ENCODE peak calls at places on chromosomes 2 and 18, in five cellular contexts. Q is body of pancreas, U is fibroblast of lung, D is right cardiac atrium, S is tibial artery. L is an unnamed sample.

GRCh38 chr2:55223958-55224760 is 7.9 kb downstream of the CLHC1 start:
- DNase-seq in Q (peak), U (no peak), D (peak), S (no peak), L (no peak)

GRCh38 chr2:43212931-43213330 is 13.5 kb downstream of the ZFP36L2 start:
- DNase-seq in Q (peak), U (no peak), D (peak), S (peak), L (no peak)

GRCh38 chr2:108933691-108934117 is 55.3 kb downstream of the EDAR start:
- DNase-seq in Q (no peak), U (no peak), D (peak), S (no peak), L (no peak)

GRCh38 chr2:227799202-227799601 is 14.4 kb upstream of the CCL20 start:
- DNase-seq in Q (no peak), U (no peak), D (no peak), S (no peak), L (no peak)

GRCh38 chr18:58239879-58240278 is 195.9 kb downstream of the NEDD4L start:
- DNase-seq in Q (no peak), U (peak), D (no peak), S (no peak), L (no peak)

GRCh38 chr18:33116376-33116775 is 324.1 kb downstream of the CCDC178 start:
- DNase-seq in Q (peak), U (peak), D (peak), S (no peak), L (no peak)

GRCh38 chr2:218008060-218009040 is 5.6 kb upstream of the TNS1 start:
- DNase-seq in Q (no peak), U (peak), D (no peak), S (no peak), L (no peak)

GRCh38 chr2:101803128-101803527 is 105.6 kb downstream of the MAP4K4 start:
- DNase-seq in Q (no peak), U (peak), D (no peak), S (no peak), L (no peak)

GRCh38 chr2:120990451-120990871 is 254.8 kb downstream of the GLI2 start:
- DNase-seq in Q (no peak), U (no peak), D (no peak), S (peak), L (no peak)

GRCh38 chr18:47143899-47144485 is 6.3 kb downstream of the HDHD2 start:
- DNase-seq in Q (no peak), U (no peak), D (no peak), S (no peak), L (no peak)

GRCh38 chr2:15693926-15694588 is 102.4 kb downstream of the DDX1 start:
- DNase-seq in Q (no peak), U (no peak), D (no peak), S (no peak), L (no peak)

GRCh38 chr2:34143149-34143548 is 544.0 kb upstream of the FAM98A start:
- DNase-seq in Q (no peak), U (no peak), D (no peak), S (no peak), L (no peak)
- H3K4me3 ChIP-seq in Q (no peak), U (no peak), D (no peak), S (no peak), L (no peak)

GRCh38 chr2:161265874-161266273 is 42.4 kb upstream of the PSMD14 start:
- DNase-seq in Q (no peak), U (no peak), D (no peak), S (no peak), L (no peak)
- H3K4me3 ChIP-seq in Q (no peak), U (no peak), D (no peak), S (no peak), L (no peak)

GRCh38 chr2:167450364-167450763 is 562.1 kb downstream of the XIRP2 start:
- DNase-seq in Q (no peak), U (no peak), D (no peak), S (no peak), L (no peak)
- H3K4me3 ChIP-seq in Q (no peak), U (no peak), D (no peak), S (no peak), L (no peak)

GRCh38 chr2:5373200-5373599 is 319.0 kb upstream of the SOX11 start:
- DNase-seq in Q (no peak), U (peak), D (no peak), S (no peak), L (no peak)
- H3K4me3 ChIP-seq in Q (no peak), U (no peak), D (no peak), S (no peak), L (no peak)

GRCh38 chr2:9814129-9814868 is 29.0 kb upstream of the TAF1B start:
- DNase-seq in Q (no peak), U (no peak), D (no peak), S (no peak), L (no peak)
- H3K4me3 ChIP-seq in Q (no peak), U (no peak), D (no peak), S (no peak), L (no peak)

GRCh38 chr2:73983322-73984202 is 1.1 kb upstream of the TET3 start:
- DNase-seq in Q (peak), U (no peak), D (peak), S (no peak), L (no peak)

GRCh38 chr2:73981081-73981968 is 3.4 kb upstream of the TET3 start:
- DNase-seq in Q (peak), U (no peak), D (peak), S (no peak), L (no peak)

GRCh38 chr2:73984203-73984921 is at the start of gene TET3:
- DNase-seq in Q (peak), U (no peak), D (peak), S (no peak), L (no peak)

GRCh38 chr2:73980566-73980965 is 4.1 kb upstream of the TET3 start:
- DNase-seq in Q (no peak), U (no peak), D (no peak), S (no peak), L (no peak)

DNA sequence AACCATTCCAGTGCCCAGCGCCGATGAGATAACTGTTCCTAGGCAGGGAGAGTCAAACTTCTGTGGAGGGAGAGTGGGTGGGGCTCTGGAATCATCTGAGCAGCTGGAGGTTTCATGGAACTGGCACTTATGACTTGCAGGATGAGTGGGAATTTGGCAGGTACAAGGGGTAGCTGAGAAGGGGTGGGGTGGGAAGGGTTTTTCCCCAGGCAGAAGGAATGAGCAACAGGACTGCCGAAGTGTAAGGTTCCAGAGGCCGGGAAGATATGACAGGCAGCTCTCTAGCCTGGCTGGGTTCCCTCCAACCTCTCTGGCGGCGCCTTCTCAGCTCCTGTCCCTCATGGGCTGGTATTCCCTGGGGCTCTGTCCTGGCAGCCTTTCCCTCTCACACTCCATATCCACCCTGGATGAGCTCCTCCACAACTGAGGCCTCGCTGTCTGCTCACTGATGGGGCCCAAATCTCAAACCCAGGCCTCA is 2.5 kb upstream of the TET3 start:
- DNase-seq in Q (no peak), U (peak), D (peak), S (no peak), L (no peak)
- H3K4me3 ChIP-seq in Q (no peak), U (no peak), D (no peak), S (peak), L (no peak)

GRCh38 chr2:240451108-240451611 is 15.7 kb downstream of the GPC1 start:
- DNase-seq in Q (no peak), U (peak), D (peak), S (no peak), L (no peak)
- H3K4me3 ChIP-seq in Q (no peak), U (no peak), D (no peak), S (no peak), L (no peak)

DNA sequence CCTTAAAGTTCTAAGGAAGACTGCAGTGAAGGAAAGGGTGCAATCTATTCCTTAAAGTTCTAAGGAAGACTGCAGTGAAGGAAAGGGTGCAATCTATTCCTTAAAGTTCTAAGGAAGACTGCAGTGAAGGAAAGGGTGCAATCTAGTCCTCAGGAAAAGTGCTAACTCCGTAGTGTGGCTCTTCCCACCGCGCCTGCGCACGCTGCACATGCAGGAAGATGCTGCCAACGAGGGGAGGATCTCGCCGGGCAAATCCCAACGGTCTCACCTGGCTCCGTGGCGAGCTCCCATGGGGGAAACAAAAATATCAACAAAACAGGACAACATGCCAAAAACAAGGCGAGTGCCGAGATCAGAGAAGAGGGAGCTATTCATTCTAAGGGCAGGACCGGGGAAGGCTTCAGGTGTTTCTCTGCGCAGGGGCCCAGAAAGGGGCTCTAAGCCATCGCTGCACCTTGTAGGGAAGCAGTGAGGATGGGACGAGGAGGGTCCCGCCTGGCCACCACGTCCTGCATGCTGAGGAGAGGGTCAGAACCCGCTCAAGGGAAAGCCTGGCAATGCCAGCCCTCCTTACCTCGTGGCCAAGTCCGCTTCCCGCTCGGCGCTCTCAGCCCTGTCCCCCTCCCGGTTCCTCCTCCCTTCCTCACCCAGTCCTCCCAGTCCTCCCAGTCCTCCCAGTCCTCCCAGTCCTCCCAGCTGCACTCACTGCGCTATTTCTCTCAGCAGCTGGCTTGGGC is 24.5 kb downstream of the TIMM21 start:
- DNase-seq in Q (peak), U (no peak), D (no peak), S (no peak), L (no peak)
- H3K4me3 ChIP-seq in Q (no peak), U (no peak), D (no peak), S (no peak), L (no peak)

DNA sequence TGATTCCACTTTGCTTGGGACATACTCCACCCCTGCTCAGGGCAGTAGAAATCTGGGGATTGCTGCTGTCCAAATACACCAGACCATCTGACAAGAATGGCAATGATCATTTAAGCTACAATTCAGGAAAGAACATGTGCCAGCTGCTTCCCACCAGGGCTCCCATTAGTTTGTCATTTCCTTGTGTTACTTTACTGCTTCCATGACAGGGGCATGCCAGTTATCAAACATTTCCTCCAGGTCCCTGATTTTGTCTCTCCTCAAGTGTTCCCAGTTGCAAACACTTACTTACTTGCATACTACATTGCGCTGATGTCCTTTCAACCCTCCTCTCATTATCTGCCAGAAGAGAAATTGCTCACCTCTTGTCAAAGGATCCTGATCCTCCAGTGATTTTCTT is 474.5 kb upstream of the DCC start:
- DNase-seq in Q (no peak), U (no peak), D (no peak), S (no peak), L (no peak)
- H3K4me3 ChIP-seq in Q (no peak), U (no peak), D (no peak), S (no peak), L (no peak)

DNA sequence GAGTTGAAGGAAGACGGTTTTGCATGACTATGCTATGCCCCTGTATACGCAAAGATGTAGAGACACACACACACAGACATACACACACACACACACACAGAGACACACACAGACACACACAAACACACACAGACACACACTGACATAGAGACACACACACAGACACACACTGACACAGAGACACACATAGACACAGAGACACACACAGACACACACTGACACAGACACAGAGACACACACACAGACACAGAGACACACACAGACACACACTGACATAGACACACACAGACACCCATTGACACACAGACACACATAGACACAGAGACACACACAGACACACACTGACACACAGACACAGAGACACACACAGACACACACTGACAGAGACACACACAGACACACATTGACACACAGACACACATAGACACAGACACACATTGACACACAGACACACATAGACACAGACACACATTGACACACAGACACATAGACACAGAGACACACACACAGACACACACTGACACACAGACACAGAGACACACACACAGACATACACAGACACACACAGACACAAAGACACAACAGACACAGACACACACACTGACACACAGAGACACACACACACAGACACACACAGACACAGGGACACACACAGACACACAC is 121.3 kb downstream of the BCL2 start:
- DNase-seq in Q (no peak), U (no peak), D (no peak), S (no peak), L (no peak)
- H3K4me3 ChIP-seq in Q (no peak), U (no peak), D (no peak), S (no peak), L (no peak)

L was measured in HFF-Myc.